ENCODE peak calls at places on chromosomes 16 and 17, in four cellular contexts. A is putamen; K is posterior cingulate gyrus; O is stimulated activated CD4-positive, alpha-beta T cell treated with anti-CD3 and anti-CD28 coated beads, Interleukin-1b, Interleukin-23, amount 100 ng/mL, for 24 hours. J is an unnamed sample.

GRCh38 chr17:50056217-50056960 is 479 bp downstream of the ITGA3 start:
- DNase-seq in A (peak), O (peak), K (peak), J (peak)

GRCh38 chr17:44587339-44587738 is 30.1 kb downstream of the FZD2 start:
- DNase-seq in A (no peak), O (no peak), K (no peak), J (no peak)

GRCh38 chr17:55735784-55736405 is 13.2 kb upstream of the TMEM100 start:
- DNase-seq in O (no peak), A (no peak), K (no peak), J (no peak)

GRCh38 chr16:20944861-20945390 is 44.4 kb downstream of the LYRM1 start:
- DNase-seq in A (no peak), K (no peak), O (no peak), J (no peak)

GRCh38 chr17:31598921-31599571 is 207.6 kb downstream of the RAB11FIP4 start:
- DNase-seq in K (no peak), A (no peak), O (no peak), J (no peak)

GRCh38 chr17:19306160-19307111 is 56.1 kb downstream of the B9D1 start:
- DNase-seq in K (peak), O (no peak), A (peak), J (peak)

GRCh38 chr17:49076575-49077384 is 55.8 kb upstream of the B4GALNT2 start:
- DNase-seq in O (no peak), A (no peak), K (no peak), J (no peak)

GRCh38 chr17:80279895-80280294 is 19.2 kb downstream of the RNF213 start:
- DNase-seq in O (no peak), A (no peak), K (no peak), J (no peak)

GRCh38 chr16:53456625-53457024 is 22.4 kb downstream of the RBL2 start:
- DNase-seq in O (no peak), K (no peak), A (peak), J (no peak)

GRCh38 chr16:27225536-27226360 is 22.4 kb downstream of the KDM8 start:
- DNase-seq in A (no peak), K (no peak), O (no peak), J (no peak)

GRCh38 chr16:89104303-89104702 is 10.7 kb downstream of the ACSF3 start:
- DNase-seq in O (no peak), A (no peak), K (no peak), J (no peak)

GRCh38 chr17:65374966-65375365 is 186.5 kb downstream of the AXIN2 start:
- DNase-seq in O (no peak), A (no peak), K (no peak), J (no peak)

GRCh38 chr16:81616321-81617020 is 162.6 kb upstream of the PLCG2 start:
- DNase-seq in K (peak), O (peak), A (no peak), J (peak)

GRCh38 chr17:58144801-58145200 is 3.4 kb upstream of the OR4D1 start:
- DNase-seq in A (no peak), O (no peak), K (no peak), J (no peak)

GRCh38 chr17:43892672-43892975 is 14.7 kb downstream of the MPP2 start:
- DNase-seq in A (no peak), O (no peak), K (no peak), J (no peak)

GRCh38 chr17:7523033-7523432 is 25.8 kb upstream of the TNFSF12 start:
- DNase-seq in O (no peak), K (no peak), A (no peak), J (no peak)